ENCODE peak calls at places on chromosome 2, in six cellular contexts. C is NCI-H524 treated with DMSO at 0.1 percent for 48 hours; W is NCI-H774; L is T-helper 2 cell; I is activated CD4-positive, CD25-positive, alpha-beta regulatory T cell treated with anti-CD3 and anti-CD28 coated beads, Interleukin-2, amount 50 U/mL, for 72 hours; T is RCC 7860. P is an unnamed sample.

GRCh38 chr2:168848220-168848619 is 42.0 kb downstream of the SPC25 start:
- DNase-seq in I (no peak), L (no peak), W (no peak), T (no peak), C (peak; percentile 94), P (no peak)

GRCh38 chr2:241798081-241798630 is 10.8 kb upstream of the NEU4 start:
- DNase-seq in L (no peak), W (no peak), T (no peak), I (no peak), C (no peak), P (no peak)

GRCh38 chr2:161427413-161428239 is 11.5 kb downstream of the TBR1 start:
- DNase-seq in T (no peak), L (no peak), W (no peak), C (no peak), I (no peak), P (no peak)

GRCh38 chr2:33420726-33421125 is 55.7 kb upstream of the RASGRP3 start:
- DNase-seq in T (no peak), I (no peak), W (no peak), L (no peak), C (no peak), P (no peak)

GRCh38 chr2:3667151-3667631 is 9.2 kb downstream of the ALLC start:
- DNase-seq in T (no peak), L (no peak), C (peak; percentile 63), I (no peak), W (peak; percentile 45), P (no peak)

GRCh38 chr2:69083126-69083733 is 70.3 kb downstream of the ANTXR1 start:
- DNase-seq in C (no peak), W (no peak), L (no peak), I (no peak), T (no peak), P (no peak)

GRCh38 chr2:20471148-20471547 is 24.3 kb downstream of the RHOB start:
- DNase-seq in I (no peak), T (no peak), W (no peak), L (no peak), C (no peak), P (no peak)

GRCh38 chr2:170929686-170930050 is 615 bp downstream of the GORASP2 start:
- DNase-seq in I (peak; percentile 63), W (peak; percentile 49), L (peak; percentile 16), T (peak; percentile 8), C (no peak), P (no peak)

GRCh38 chr2:45131587-45131986 is 122.3 kb upstream of the SIX2 start:
- DNase-seq in C (no peak), L (no peak), W (no peak), I (no peak), T (peak; percentile 75), P (no peak)

GRCh38 chr2:56184500-56184996 is 758 bp downstream of the CCDC85A start:
- DNase-seq in I (no peak), C (no peak), W (peak; percentile 14), L (no peak), T (no peak), P (no peak)

GRCh38 chr2:17830053-17831034 is 14.1 kb downstream of the MSGN1 start:
- DNase-seq in C (no peak), T (peak; percentile 13), W (peak; percentile 39), L (peak; percentile 21), I (peak; percentile 58), P (peak; percentile 59)